ENCODE peak calls at places on chromosomes 6 and 20, in five cellular contexts. E is CD8-positive, alpha-beta T cell; A is lung; U is PC-9; J is IMR-90. L is an unnamed sample. For H3K9me3, the result is how much of the 10 kb centered on the place peaks cover.

GRCh38 chr20:43507150-43508080 is at the start of gene L3MBTL1:
- DNase-seq in A (peak), E (no peak), U (no peak), J (peak), L (no peak)

GRCh38 chr6:4986999-4987398 is 16.8 kb downstream of the RPP40 start:
- DNase-seq in U (no peak), A (peak), J (no peak), E (no peak), L (no peak)

GRCh38 chr6:117929501-117929900 is 22.4 kb downstream of the SLC35F1 start:
- DNase-seq in J (no peak), U (no peak), E (no peak), A (no peak), L (no peak)

GRCh38 chr6:157830354-157831017 is 7.4 kb downstream of the SNX9 start:
- DNase-seq in A (no peak), U (no peak), E (no peak), J (no peak), L (no peak)

GRCh38 chr20:47821481-47822100 is 36.3 kb upstream of the SULF2 start:
- DNase-seq in E (no peak), U (peak), A (no peak), J (no peak), L (no peak)

GRCh38 chr6:152636675-152637421 is at the start of gene SYNE1:
- DNase-seq in J (peak), U (no peak), A (peak), E (no peak), L (no peak)

GRCh38 chr20:33811763-33812672 is 870 bp downstream of the CHMP4B start:
- DNase-seq in U (peak), E (no peak), J (peak), A (peak), L (no peak)

GRCh38 chr6:28648878-28649375 is 123.2 kb downstream of the GPX5 start:
- DNase-seq in A (no peak), J (no peak), E (no peak), U (no peak), L (no peak)

GRCh38 chr6:148590881-148591280 is 155.9 kb upstream of the UST start:
- DNase-seq in E (no peak), J (no peak), A (no peak), U (no peak), L (no peak)

GRCh38 chr6:36724514-36725385 is 27.1 kb downstream of the RAB44 start:
- DNase-seq in E (no peak), A (peak), U (peak), J (peak), L (no peak)

GRCh38 chr6:159090530-159091306 is 45.9 kb upstream of the TAGAP start:
- DNase-seq in J (no peak), U (no peak), E (no peak), A (no peak), L (no peak)

GRCh38 chr6:118892248-118893094 is 1.5 kb upstream of the ASF1A start:
- DNase-seq in E (no peak), A (no peak), J (no peak), U (no peak), L (no peak)

GRCh38 chr6:162153120-162153519 is 574.4 kb downstream of the PRKN start:
- DNase-seq in U (no peak), A (no peak), J (no peak), E (no peak), L (no peak)

GRCh38 chr20:33531047-33531877 is 41.4 kb downstream of the CBFA2T2 start:
- DNase-seq in U (no peak), E (no peak), J (peak), A (no peak), L (peak)

GRCh38 chr20:62303327-62304226 is 780 bp downstream of the ADRM1 start:
- DNase-seq in U (peak), J (no peak), A (no peak), E (peak), L (no peak)

GRCh38 chr6:170462366-170463020 is 90.6 kb downstream of the PSMB1 start:
- DNase-seq in E (peak), J (no peak), U (no peak), A (no peak), L (no peak)

GRCh38 chr6:20893415-20893814 is 359.2 kb downstream of the CDKAL1 start:
- DNase-seq in E (no peak), U (no peak), A (no peak), J (peak), L (no peak)

GRCh38 chr6:163872335-163872734 is 457.8 kb downstream of the QKI start:
- DNase-seq in A (no peak), U (no peak), E (no peak), J (peak), L (peak)

GRCh38 chr20:16215056-16215455 is 358.2 kb downstream of the KIF16B start:
- DNase-seq in J (no peak), U (no peak), E (no peak), A (no peak), L (no peak)

GRCh38 chr20:53869466-53870258 is 200.7 kb downstream of the BCAS1 start:
- DNase-seq in A (peak), U (peak), E (peak), J (peak), L (no peak)

GRCh38 chr6:104118274-104118673 is 741.4 kb downstream of the HACE1 start:
- DNase-seq in A (no peak), J (no peak), U (peak), E (no peak), L (no peak)

GRCh38 chr20:9301129-9302072 is 213.0 kb upstream of the LAMP5 start:
- DNase-seq in U (peak), J (peak), A (no peak), E (no peak), L (no peak)

GRCh38 chr6:132907915-132908314 is 93.5 kb downstream of the RPS12 start:
- DNase-seq in A (no peak), U (no peak), E (no peak), J (peak), L (no peak)

GRCh38 chr20:57443349-57443748 is 52.2 kb downstream of the RBM38 start:
- DNase-seq in J (no peak), U (no peak), E (no peak), A (no peak), L (no peak)

GRCh38 chr20:9185511-9185910 is 116.6 kb downstream of the PLCB4 start:
- DNase-seq in A (no peak), U (no peak), J (peak), E (no peak), L (no peak)

GRCh38 chr6:153048631-153049030 is 46.1 kb upstream of the MTRF1L start:
- DNase-seq in U (peak), J (no peak), E (no peak), A (no peak), L (no peak)

GRCh38 chr6:151109361-151109760 is 130.4 kb upstream of the AKAP12 start:
- DNase-seq in A (no peak), U (no peak), J (peak), E (no peak), L (no peak)

GRCh38 chr6:151111670-151112069 is 128.1 kb upstream of the AKAP12 start:
- DNase-seq in J (no peak), A (no peak), E (no peak), U (no peak), L (no peak)

GRCh38 chr6:151108548-151108947 is 131.2 kb upstream of the AKAP12 start:
- DNase-seq in E (no peak), J (no peak), U (no peak), A (no peak), L (no peak)

GRCh38 chr6:151112130-151112529 is 127.6 kb upstream of the AKAP12 start:
- DNase-seq in U (no peak), E (no peak), A (no peak), J (no peak), L (no peak)

DNA sequence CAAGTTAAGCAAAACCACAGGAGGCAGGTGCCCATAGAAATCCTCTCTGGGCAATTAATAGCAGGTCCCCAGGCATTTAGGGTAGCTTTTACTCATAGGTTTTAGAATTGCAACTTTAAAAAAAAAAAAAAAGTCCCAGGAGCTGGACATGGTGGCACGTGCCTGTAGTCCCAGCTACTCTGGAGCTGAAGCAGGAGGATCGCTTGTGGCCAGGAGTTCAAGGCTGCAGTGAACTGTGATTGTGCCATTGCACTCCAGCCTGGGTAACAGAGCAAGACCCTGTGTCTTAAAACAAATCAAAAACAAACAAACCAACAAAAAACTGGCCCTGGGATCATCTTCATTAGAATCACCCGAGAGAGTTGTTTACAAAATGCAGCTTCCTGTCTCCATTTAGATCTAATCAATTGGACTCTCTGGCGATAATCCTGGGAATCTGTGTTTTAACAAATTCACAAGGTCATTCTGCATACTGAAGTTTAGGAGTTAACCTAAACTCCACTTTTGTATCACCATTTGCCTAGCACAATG is 131.8 kb upstream of the AKAP12 start:
- DNase-seq in J (no peak), U (no peak), E (no peak), A (no peak), L (no peak)
- H3K27ac ChIP-seq in J (no peak), U (no peak), E (no peak), A (no peak), L (no peak)

DNA sequence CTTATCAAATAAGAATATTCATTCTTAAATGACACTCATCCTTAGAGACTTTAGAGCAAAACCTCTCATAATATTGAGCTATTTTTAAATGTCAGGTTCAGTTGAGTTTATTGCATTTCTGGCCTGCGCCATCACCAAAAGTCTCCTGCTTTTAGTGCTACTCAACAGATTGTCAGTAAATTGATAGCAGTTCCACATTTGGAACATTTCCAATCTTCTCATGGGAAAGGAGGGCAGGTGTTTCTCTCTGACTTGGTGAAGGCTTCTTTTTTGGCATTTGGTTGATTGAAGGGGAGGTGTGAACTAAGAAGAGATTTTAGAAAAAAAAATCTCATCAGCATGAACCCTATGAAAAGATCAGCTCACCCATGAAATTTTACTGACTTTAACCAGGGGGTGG is 125.9 kb upstream of the INSM1 start:
- DNase-seq in J (no peak), E (no peak), U (no peak), A (no peak), L (no peak)
- H3K9me3 ChIP-seq in J (under half), E (under half), U (under half), A (under half), L (under half)

GRCh38 chr6:144844596-144844995 is 559.5 kb downstream of the UTRN start:
- DNase-seq in J (no peak), A (no peak), E (no peak), U (no peak), L (no peak)

GRCh38 chr6:144843701-144844100 is 558.6 kb downstream of the UTRN start:
- DNase-seq in U (no peak), J (peak), E (no peak), A (no peak), L (no peak)

GRCh38 chr6:144845181-144845580 is 560.0 kb downstream of the UTRN start:
- DNase-seq in J (peak), E (no peak), A (no peak), U (no peak), L (peak)

GRCh38 chr6:144835322-144835721 is 550.2 kb downstream of the UTRN start:
- DNase-seq in A (no peak), U (no peak), E (no peak), J (no peak), L (no peak)

DNA sequence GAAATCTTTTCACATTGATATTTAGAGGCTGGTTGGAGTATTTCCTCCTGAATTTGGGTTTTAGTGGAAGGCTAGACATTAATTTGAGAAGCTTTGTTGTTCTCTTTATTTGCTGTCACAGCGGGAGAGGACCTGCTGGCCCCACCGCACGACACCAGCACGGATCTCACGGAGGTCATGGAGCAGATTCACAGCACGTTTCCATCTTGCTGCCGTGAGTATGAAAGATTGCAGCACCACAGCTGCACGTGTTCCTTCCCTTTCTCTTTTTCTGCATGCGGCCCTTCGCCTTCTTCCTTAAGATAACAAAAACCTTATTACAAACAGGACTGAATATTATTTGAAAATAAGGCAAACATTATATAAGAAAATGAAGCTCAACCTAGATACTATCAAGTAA is 555.5 kb downstream of the UTRN start:
- DNase-seq in J (no peak), U (no peak), A (no peak), E (no peak), L (no peak)
- H3K27ac ChIP-seq in J (no peak), U (no peak), A (no peak), E (no peak), L (no peak)

DNA sequence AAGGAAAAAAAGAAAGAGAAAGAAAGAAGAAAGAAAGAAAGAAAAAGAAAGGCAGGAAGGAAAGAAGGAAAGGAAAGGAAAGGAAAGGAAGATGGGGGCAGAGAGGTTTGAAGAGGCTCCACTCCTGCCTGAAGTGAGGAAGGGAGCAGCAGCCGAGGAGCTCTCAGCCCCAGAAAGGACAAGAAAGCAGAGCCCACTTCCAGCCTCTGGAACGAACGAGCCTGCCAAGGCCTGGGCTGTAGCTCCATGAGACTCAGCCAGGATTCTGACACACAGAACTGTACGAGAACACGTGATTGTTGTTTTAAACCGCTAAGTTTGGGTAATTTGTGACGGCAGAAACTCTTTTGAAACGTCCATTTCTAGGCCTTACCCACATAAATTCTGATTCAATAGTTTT is 69.4 kb downstream of the TTLL2 start:
- DNase-seq in J (no peak), U (no peak), E (no peak), A (no peak), L (no peak)
- H3K9me3 ChIP-seq in J (under half), U (under half), E (under half), A (under half), L (under half)

GRCh38 chr6:136775081-136775480 is 17.2 kb downstream of the MAP3K5 start:
- DNase-seq in A (no peak), E (no peak), J (no peak), U (peak), L (no peak)
- H3K27ac ChIP-seq in A (peak), E (no peak), J (no peak), U (peak), L (peak)